ENCODE peak calls at places on chromosomes 6 and 20, in eight cellular contexts. N, O, G, M, Z, Q, P and Y are unnamed samples.

GRCh38 chr6:149435919-149436586 is 36.0 kb downstream of the SUMO4 start:
- DNase-seq in N (no peak), O (no peak), G (no peak), M (no peak), Z (no peak), Q (no peak), P (no peak), Y (no peak)

GRCh38 chr6:106128981-106129761 is 43.0 kb downstream of the PRDM1 start:
- DNase-seq in N (peak), O (no peak), G (no peak), M (peak), Z (peak), Q (no peak), P (peak), Y (peak)

GRCh38 chr6:98142839-98143238 is 691.5 kb upstream of the POU3F2 start:
- DNase-seq in N (no peak), O (no peak), G (no peak), M (no peak), Z (no peak), Q (no peak), P (no peak), Y (no peak)

GRCh38 chr20:10171864-10172751 is 46.5 kb upstream of the SNAP25 start:
- DNase-seq in N (peak), O (peak), G (peak), M (peak), Z (peak), Q (peak), P (peak), Y (peak)

GRCh38 chr20:46206025-46206424 is 87.9 kb downstream of the CD40 start:
- DNase-seq in N (peak), O (peak), G (no peak), M (peak), Z (peak), Q (no peak), P (peak), Y (peak)

GRCh38 chr20:57831992-57832585 is 122.3 kb upstream of the PMEPA1 start:
- DNase-seq in N (no peak), O (no peak), G (no peak), M (no peak), Z (no peak), Q (no peak), P (no peak), Y (no peak)

GRCh38 chr20:44728835-44729342 is 13.7 kb downstream of the CCN5 start:
- DNase-seq in N (peak), O (peak), G (peak), M (peak), Z (peak), Q (no peak), P (peak), Y (peak)

GRCh38 chr6:153193176-153193885 is 62.2 kb upstream of the RGS17 start:
- DNase-seq in N (no peak), O (no peak), G (no peak), M (no peak), Z (no peak), Q (no peak), P (no peak), Y (no peak)

GRCh38 chr20:3221398-3222226 is 12.3 kb downstream of the ITPA start:
- DNase-seq in N (no peak), O (no peak), G (no peak), M (no peak), Z (no peak), Q (no peak), P (no peak), Y (no peak)

GRCh38 chr6:2853766-2854393 is 12.2 kb upstream of the SERPINB1 start:
- DNase-seq in N (peak), O (no peak), G (peak), M (peak), Z (peak), Q (peak), P (peak), Y (peak)

GRCh38 chr6:133631421-133631820 is 257.5 kb upstream of the TCF21 start:
- DNase-seq in N (peak), O (no peak), G (no peak), M (peak), Z (peak), Q (no peak), P (peak), Y (peak)

GRCh38 chr6:117483645-117484016 is 1.2 kb downstream of the DCBLD1 start:
- DNase-seq in N (no peak), O (no peak), G (no peak), M (no peak), Z (peak), Q (no peak), P (peak), Y (peak)

GRCh38 chr6:3813150-3813780 is 35.9 kb upstream of the FAM50B start:
- DNase-seq in N (peak), O (peak), G (no peak), M (peak), Z (no peak), Q (no peak), P (peak), Y (no peak)

GRCh38 chr6:80154160-80154559 is 47.7 kb downstream of the BCKDHB start:
- DNase-seq in N (no peak), O (no peak), G (no peak), M (no peak), Z (no peak), Q (no peak), P (no peak), Y (no peak)

GRCh38 chr6:43103253-43103876 is 27.3 kb downstream of the PTK7 start:
- DNase-seq in N (no peak), O (no peak), G (no peak), M (no peak), Z (no peak), Q (no peak), P (no peak), Y (no peak)

GRCh38 chr6:158060447-158061360 is 79.0 kb downstream of the SYNJ2 start:
- DNase-seq in N (peak), O (peak), G (peak), M (peak), Z (peak), Q (no peak), P (peak), Y (peak)

GRCh38 chr6:4727671-4728435 is 48.4 kb upstream of the CDYL start:
- DNase-seq in N (peak), O (no peak), G (no peak), M (no peak), Z (peak), Q (no peak), P (no peak), Y (no peak)

GRCh38 chr20:37310951-37311350 is 21.5 kb downstream of the MANBAL start:
- DNase-seq in N (no peak), O (no peak), G (no peak), M (no peak), Z (no peak), Q (no peak), P (no peak), Y (no peak)

GRCh38 chr20:37311710-37312355 is 22.4 kb downstream of the MANBAL start:
- DNase-seq in N (peak), O (no peak), G (no peak), M (no peak), Z (no peak), Q (no peak), P (no peak), Y (peak)

GRCh38 chr20:37309941-37310590 is 20.6 kb downstream of the MANBAL start:
- DNase-seq in N (no peak), O (no peak), G (no peak), M (no peak), Z (no peak), Q (no peak), P (no peak), Y (no peak)

GRCh38 chr20:37308098-37309050 is 18.9 kb downstream of the MANBAL start:
- DNase-seq in N (no peak), O (peak), G (no peak), M (no peak), Z (no peak), Q (no peak), P (no peak), Y (no peak)

GRCh38 chr20:37309290-37309689 is 19.8 kb downstream of the MANBAL start:
- DNase-seq in N (no peak), O (no peak), G (no peak), M (no peak), Z (no peak), Q (no peak), P (no peak), Y (no peak)
- H3K4me3 ChIP-seq in N (no peak), O (no peak), G (no peak), M (no peak), Z (no peak), Q (no peak), P (no peak), Y (no peak)

GRCh38 chr20:17633221-17633849 is 48.7 kb downstream of the RRBP1 start:
- DNase-seq in N (no peak), O (no peak), G (no peak), M (no peak), Z (no peak), Q (no peak), P (no peak), Y (no peak)
- H3K4me3 ChIP-seq in N (no peak), O (no peak), G (no peak), M (no peak), Z (no peak), Q (no peak), P (no peak), Y (no peak)

GRCh38 chr6:137873273-137873762 is 6.3 kb downstream of the TNFAIP3 start:
- DNase-seq in N (peak), O (peak), G (peak), M (peak), Z (peak), Q (peak), P (peak), Y (peak)
- H3K4me3 ChIP-seq in N (no peak), O (peak), G (no peak), M (no peak), Z (peak), Q (no peak), P (peak), Y (peak)

DNA sequence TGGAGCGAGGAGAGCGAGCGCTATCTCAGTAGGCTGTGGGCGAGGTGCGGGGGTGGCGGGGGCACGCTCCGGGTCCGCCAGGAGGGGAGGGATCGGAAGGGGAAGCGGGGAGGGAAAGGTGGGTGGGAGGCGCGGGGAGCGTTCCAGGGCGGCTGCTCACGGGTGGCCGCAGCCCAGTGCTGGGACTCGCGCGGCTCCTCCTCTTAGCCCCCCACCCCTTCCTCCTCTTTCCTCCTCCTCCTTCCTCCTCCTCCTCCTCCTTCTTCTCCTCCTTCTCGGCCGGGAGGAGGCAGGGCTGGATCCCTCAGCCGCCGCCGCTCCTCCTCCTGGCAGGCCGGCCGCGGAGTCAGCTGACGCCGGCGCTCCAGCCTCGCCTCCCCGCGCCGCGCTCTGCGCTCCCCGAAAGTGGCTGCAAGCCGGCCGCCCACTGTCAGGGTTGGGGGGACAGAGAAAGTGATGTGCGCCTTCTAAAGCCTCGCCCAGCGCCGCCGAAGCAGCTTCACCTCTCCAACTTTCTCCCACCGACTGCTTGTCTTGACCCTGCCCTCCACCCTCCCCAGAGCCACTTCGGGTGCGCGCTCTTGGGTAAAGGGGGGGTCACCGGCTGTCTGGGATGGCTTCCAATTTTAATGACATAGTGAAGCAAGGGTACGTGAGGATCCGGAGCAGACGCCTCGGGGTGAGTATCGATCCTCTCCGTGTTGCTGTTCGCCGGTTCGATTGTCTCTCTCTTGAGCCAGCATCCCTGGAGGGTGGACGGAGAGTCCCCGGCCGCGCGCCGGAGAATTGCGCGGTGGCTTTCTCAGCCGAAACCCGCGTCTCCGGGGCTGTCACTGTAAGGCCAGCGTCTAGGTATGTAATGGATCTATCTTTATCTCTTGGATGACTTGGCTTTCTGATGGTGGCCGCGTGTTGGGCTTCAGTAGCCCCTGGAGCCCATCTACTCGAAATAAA is at the start of gene DOK5:
- DNase-seq in N (peak), O (peak), G (peak), M (peak), Z (peak), Q (no peak), P (peak), Y (peak)
- H3K4me3 ChIP-seq in N (peak), O (peak), G (peak), M (peak), Z (peak), Q (no peak), P (peak), Y (peak)

GRCh38 chr6:5984150-5985089 is 22.3 kb downstream of the NRN1 start:
- DNase-seq in N (no peak), O (no peak), G (no peak), M (no peak), Z (no peak), Q (no peak), P (no peak), Y (no peak)
- H3K4me3 ChIP-seq in N (no peak), O (no peak), G (no peak), M (no peak), Z (no peak), Q (no peak), P (no peak), Y (no peak)

GRCh38 chr6:89375902-89376301 is 23.4 kb upstream of the UBE2J1 start:
- DNase-seq in N (no peak), O (no peak), G (no peak), M (no peak), Z (no peak), Q (no peak), P (no peak), Y (no peak)
- H3K4me3 ChIP-seq in N (no peak), O (no peak), G (no peak), M (no peak), Z (no peak), Q (no peak), P (no peak), Y (no peak)